ENCODE peak calls at places on chromosome 6, in four cellular contexts. W, H, J and B are unnamed samples.

GRCh38 chr6:37204014-37204751 is 34.2 kb downstream of the PIM1 start:
- DNase-seq in H (no peak), J (no peak), W (peak; percentile 34), B (peak; percentile 47)

GRCh38 chr6:166305562-166306117 is 2.6 kb downstream of the PRR18 start:
- DNase-seq in H (no peak), W (no peak), J (no peak), B (no peak)

GRCh38 chr6:14272111-14273085 is 154.8 kb downstream of the CD83 start:
- DNase-seq in J (peak; percentile 30), W (no peak), H (no peak), B (peak; percentile 42)

GRCh38 chr6:3623451-3624267 is 127.9 kb downstream of the PXDC1 start:
- DNase-seq in H (no peak), W (peak; percentile 12), J (peak; percentile 42), B (no peak)

GRCh38 chr6:34143884-34144580 is 1.9 kb downstream of the GRM4 start:
- DNase-seq in H (no peak), W (peak; percentile 90), J (peak; percentile 88), B (no peak)

GRCh38 chr6:165664553-165665383 is 1.7 kb upstream of the PDE10A start:
- DNase-seq in W (no peak), H (no peak), J (no peak), B (no peak)

GRCh38 chr6:62797190-62797589 is 414.1 kb upstream of the FKBP1C start:
- DNase-seq in J (no peak), W (no peak), H (no peak), B (no peak)

GRCh38 chr6:157246048-157246630 is 77.2 kb downstream of the TMEM242 start:
- DNase-seq in W (no peak), H (no peak), J (no peak), B (no peak)

GRCh38 chr6:88984152-88984551 is 20.7 kb upstream of the RNGTT start:
- DNase-seq in H (no peak), J (no peak), W (no peak), B (no peak)

GRCh38 chr6:27911953-27912446 is at the start of gene OR2B2:
- DNase-seq in H (no peak), W (no peak), J (no peak), B (no peak)

GRCh38 chr6:169289671-169290408 is 36.2 kb upstream of the THBS2 start:
- DNase-seq in H (no peak), J (no peak), W (no peak), B (peak; percentile 51)

GRCh38 chr6:169793408-169793807 is 42.0 kb downstream of the ERMARD start:
- DNase-seq in J (peak; percentile 36), H (no peak), W (no peak), B (no peak)

GRCh38 chr6:134630468-134631180 is 312.7 kb upstream of the SGK1 start:
- DNase-seq in J (no peak), W (no peak), H (no peak), B (no peak)

GRCh38 chr6:44572346-44572745 is 184.8 kb downstream of the CDC5L start:
- DNase-seq in H (no peak), W (no peak), J (no peak), B (no peak)

GRCh38 chr6:42367353-42368011 is 84.2 kb downstream of the TRERF1 start:
- DNase-seq in H (peak; percentile 59), J (no peak), W (no peak), B (peak; percentile 60)

GRCh38 chr6:45054610-45055009 is 273.5 kb upstream of the RUNX2 start:
- DNase-seq in W (no peak), J (no peak), H (no peak), B (no peak)

GRCh38 chr6:108846628-108847027 is 1.6 kb upstream of the ARMC2 start:
- DNase-seq in H (no peak), W (no peak), J (no peak), B (no peak)

GRCh38 chr6:72857791-72858190 is 235.9 kb downstream of the KCNQ5 start:
- DNase-seq in H (no peak), J (no peak), W (no peak), B (peak; percentile 59)

GRCh38 chr6:122432816-122433215 is 33.4 kb downstream of the HSF2 start:
- DNase-seq in J (no peak), W (no peak), H (no peak), B (peak; percentile 50)

GRCh38 chr6:131966443-131966842 is 15.3 kb upstream of the CCN2 start:
- DNase-seq in W (no peak), J (no peak), H (no peak), B (peak; percentile 28)

GRCh38 chr6:871503-871902 is 178.6 kb upstream of the EXOC2 start:
- DNase-seq in J (no peak), W (no peak), H (no peak), B (no peak)

GRCh38 chr6:134060491-134061106 is 8.2 kb upstream of the SLC2A12 start:
- DNase-seq in J (no peak), H (no peak), W (no peak), B (peak; percentile 79)

GRCh38 chr6:93849857-93850256 is 430.5 kb upstream of the EPHA7 start:
- DNase-seq in H (no peak), J (no peak), W (no peak), B (no peak)

GRCh38 chr6:137873273-137873762 is 6.3 kb downstream of the TNFAIP3 start:
- DNase-seq in J (no peak), W (no peak), H (peak; percentile 95), B (peak; percentile 92)

GRCh38 chr6:28488916-28489365 is 26.7 kb downstream of the GPX6 start:
- DNase-seq in W (peak; percentile 41), H (peak; percentile 66), J (peak; percentile 72), B (peak; percentile 79)

GRCh38 chr6:339480-339879 is 47.2 kb downstream of the DUSP22 start:
- DNase-seq in H (no peak), W (no peak), J (no peak), B (no peak)

GRCh38 chr6:43773050-43773956 is 3.3 kb downstream of the VEGFA start:
- DNase-seq in J (peak; percentile 74), H (no peak), W (peak; percentile 81), B (peak; percentile 57)

GRCh38 chr6:9250852-9251251 is 815.5 kb upstream of the SLC35B3 start:
- DNase-seq in H (no peak), W (no peak), J (peak; percentile 64), B (peak; percentile 53)

GRCh38 chr6:168101201-168102092 is 22.4 kb upstream of the FRMD1 start:
- DNase-seq in J (no peak), W (no peak), H (no peak), B (no peak)

GRCh38 chr6:163226836-163227485 is 187.6 kb upstream of the QKI start:
- DNase-seq in J (no peak), W (no peak), H (no peak), B (no peak)

GRCh38 chr6:150719861-150720260 is 120.2 kb downstream of the PLEKHG1 start:
- DNase-seq in J (no peak), H (no peak), W (no peak), B (no peak)

GRCh38 chr6:150715132-150715531 is 115.4 kb downstream of the PLEKHG1 start:
- DNase-seq in H (no peak), J (no peak), W (no peak), B (no peak)

GRCh38 chr6:150719099-150719767 is 119.5 kb downstream of the PLEKHG1 start:
- DNase-seq in W (no peak), H (no peak), J (no peak), B (peak; percentile 9)

GRCh38 chr6:150720774-150721233 is 121.1 kb downstream of the PLEKHG1 start:
- DNase-seq in W (no peak), H (peak; percentile 94), J (no peak), B (no peak)

GRCh38 chr6:150717419-150717818 is 117.7 kb downstream of the PLEKHG1 start:
- DNase-seq in H (no peak), J (no peak), W (no peak), B (no peak)
- TF ChIP-seq CHD1 in H (no peak), J (no peak), W (no peak), B (no peak)

GRCh38 chr6:144307880-144308279 is 22.7 kb downstream of the UTRN start:
- DNase-seq in W (no peak), H (no peak), J (no peak), B (no peak)

GRCh38 chr6:144302701-144303351 is 17.7 kb downstream of the UTRN start:
- DNase-seq in H (no peak), J (no peak), W (no peak), B (peak; percentile 40)

GRCh38 chr6:144305985-144306384 is 20.9 kb downstream of the UTRN start:
- DNase-seq in J (no peak), W (no peak), H (peak; percentile 30), B (peak; percentile 79)

GRCh38 chr6:144305567-144305966 is 20.4 kb downstream of the UTRN start:
- DNase-seq in H (no peak), W (no peak), J (no peak), B (no peak)

DNA sequence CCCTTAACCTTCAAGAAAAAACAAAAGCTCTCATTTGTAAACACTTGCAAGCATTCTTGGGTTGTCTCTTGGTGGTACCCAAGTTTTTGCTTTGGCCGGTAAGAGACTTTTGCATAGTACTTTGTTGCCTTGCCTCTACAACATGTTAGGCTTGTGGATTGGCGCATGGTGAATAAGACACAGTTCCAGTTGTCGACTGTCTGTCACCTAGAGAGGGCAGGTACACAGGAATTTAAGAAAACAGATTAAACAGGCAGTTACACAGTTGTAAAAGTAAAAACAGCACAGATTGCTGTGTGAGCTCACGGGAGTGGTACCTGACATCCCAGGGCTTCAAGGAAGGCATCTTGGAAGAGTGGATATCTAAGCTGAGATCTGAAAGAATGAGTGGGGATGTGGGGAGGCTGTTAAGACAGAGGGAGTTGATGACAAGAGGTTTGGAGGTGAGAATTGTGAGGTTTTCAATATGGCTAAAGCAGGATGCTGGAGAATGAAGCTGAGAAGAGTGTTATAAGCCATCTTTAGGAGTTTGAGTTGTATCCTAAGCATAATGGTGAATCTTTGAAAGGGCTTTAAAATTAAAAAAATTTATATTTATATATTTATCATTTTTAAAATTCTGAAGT is 19.2 kb downstream of the UTRN start:
- DNase-seq in H (no peak), J (no peak), W (no peak), B (no peak)
- H3K4me1 ChIP-seq in H (peaks cover 9% of the 10 kb centered on the region), J (peaks cover 6% of the 10 kb centered on the region), W (no peaks in the 10 kb centered on the region), B (peaks cover 12% of the 10 kb centered on the region)

DNA sequence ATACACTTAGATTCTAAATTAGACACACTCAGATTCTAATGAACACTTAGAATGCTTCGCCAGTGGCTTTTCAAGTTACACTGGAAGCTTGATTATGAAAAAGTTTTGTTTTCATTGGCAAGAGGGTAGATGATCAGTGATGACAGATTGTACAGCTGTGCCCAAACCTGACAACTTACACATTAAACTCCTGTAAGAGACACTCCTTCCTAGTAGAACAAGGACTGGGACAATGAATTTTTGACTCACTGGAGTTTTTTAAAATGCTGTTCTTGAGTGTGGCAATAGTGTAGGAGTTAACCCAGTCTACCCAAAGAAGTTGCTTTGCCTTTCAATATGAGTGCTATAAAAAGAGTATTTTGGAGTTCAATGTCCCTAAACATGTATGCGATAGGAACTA is 140.8 kb downstream of the SLC16A10 start:
- DNase-seq in H (no peak), J (no peak), W (no peak), B (no peak)
- TF ChIP-seq CHD1 in H (no peak), J (no peak), W (no peak), B (no peak)

DNA sequence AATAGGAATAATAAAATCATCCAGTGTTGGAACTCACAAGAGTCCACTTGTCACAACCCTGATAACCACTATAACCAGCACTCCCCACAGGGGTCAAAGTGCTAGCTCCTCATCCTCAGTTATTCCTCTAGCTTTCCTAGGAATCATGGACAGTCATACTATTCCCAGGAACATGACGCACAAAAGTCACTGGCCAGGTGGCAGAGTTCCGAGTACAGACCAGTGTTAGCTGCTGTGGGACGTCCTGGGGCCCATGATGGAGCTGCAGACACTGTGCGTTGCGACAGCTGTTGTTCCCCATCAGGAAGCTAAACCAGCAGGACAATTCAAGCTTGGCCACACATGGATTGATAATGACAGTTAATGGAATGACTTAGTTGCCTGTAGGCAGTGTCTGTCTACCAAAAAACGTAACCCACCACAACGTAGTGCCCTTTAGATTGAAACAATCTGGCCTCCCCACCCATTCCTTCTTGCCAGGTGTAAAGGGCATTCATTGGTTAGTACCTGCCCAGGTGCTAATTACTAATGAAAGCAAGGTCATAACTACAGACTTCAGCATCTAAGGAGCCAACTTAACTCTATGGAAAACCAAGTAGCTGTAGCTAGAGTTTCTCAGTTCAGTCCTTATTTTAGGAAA is 17.4 kb downstream of the EZR start:
- DNase-seq in W (no peak), H (no peak), J (no peak), B (no peak)
- H3K4me1 ChIP-seq in W (peaks cover 16% of the 10 kb centered on the region), H (peaks cover 64% of the 10 kb centered on the region), J (peaks cover 27% of the 10 kb centered on the region), B (peaks cover 15% of the 10 kb centered on the region)